ENCODE peak calls at places on chromosomes 4 and X, in five cellular contexts. T is HCT116, G is psoas muscle, X is IMR-90, D is GM13977. L is an unnamed sample.

GRCh38 chr4:20276848-20277247 is 25.1 kb downstream of the SLIT2 start:
- DNase-seq in T (no peak), G (no peak), X (no peak), D (no peak), L (no peak)

GRCh38 chr4:76740866-76741662 is 156.9 kb downstream of the SOWAHB start:
- DNase-seq in T (no peak), G (no peak), X (no peak), D (no peak), L (no peak)

GRCh38 chr4:25978327-25978726 is 64.3 kb downstream of the SMIM20 start:
- DNase-seq in T (no peak), G (no peak), X (no peak), D (no peak), L (no peak)

GRCh38 chrX:41452565-41452964 is 5.4 kb downstream of the NYX start:
- DNase-seq in T (no peak), G (no peak), X (peak; percentile 21), D (no peak), L (no peak)

GRCh38 chr4:39976945-39977488 is 694 bp downstream of the PDS5A start:
- DNase-seq in T (no peak), G (peak; percentile 73), X (no peak), D (peak; percentile 53), L (peak; percentile 47)

GRCh38 chrX:48685416-48685815 is 1.8 kb downstream of the WAS start:
- DNase-seq in T (no peak), G (no peak), X (no peak), D (no peak), L (no peak)

GRCh38 chr4:19239565-19239964 is 1012.1 kb upstream of the SLIT2 start:
- DNase-seq in T (no peak), G (no peak), X (peak; percentile 66), D (no peak), L (no peak)

GRCh38 chrX:38304010-38304409 is 23.3 kb downstream of the RPGR start:
- DNase-seq in T (no peak), G (no peak), X (peak; percentile 7), D (no peak), L (no peak)

GRCh38 chrX:50154429-50154828 is 46.4 kb downstream of the AKAP4 start:
- DNase-seq in T (no peak), G (no peak), X (no peak), D (no peak), L (no peak)

GRCh38 chr4:23068756-23069155 is 376.0 kb downstream of the GBA3 start:
- DNase-seq in T (no peak), G (no peak), X (no peak), D (no peak), L (no peak)

GRCh38 chr4:117134386-117134785 is 49.0 kb upstream of the TRAM1L1 start:
- DNase-seq in T (peak; percentile 67), G (no peak), X (peak; percentile 84), D (peak; percentile 17), L (no peak)

GRCh38 chr4:150056569-150056968 is 21.7 kb upstream of the DCLK2 start:
- DNase-seq in T (no peak), G (no peak), X (peak; percentile 70), D (no peak), L (no peak)

GRCh38 chr4:114250439-114250891 is 271.0 kb upstream of the ARSJ start:
- DNase-seq in T (no peak), G (no peak), X (peak; percentile 78), D (no peak), L (no peak)

GRCh38 chrX:110167952-110168451 is 149.9 kb downstream of the AMMECR1 start:
- DNase-seq in T (no peak), G (peak; percentile 60), X (no peak), D (peak; percentile 40), L (peak; percentile 32)

GRCh38 chr4:80462537-80463207 is 127.1 kb downstream of the CFAP299 start:
- DNase-seq in T (no peak), G (no peak), X (no peak), D (peak; percentile 7), L (no peak)

GRCh38 chrX:16005899-16006298 is 117.5 kb upstream of the GRPR start:
- DNase-seq in T (no peak), G (no peak), X (no peak), D (no peak), L (no peak)

GRCh38 chr4:150002561-150002960 is 75.7 kb upstream of the DCLK2 start:
- DNase-seq in T (no peak), G (no peak), X (peak; percentile 34), D (no peak), L (no peak)

GRCh38 chr4:105509291-105509690 is 35.4 kb upstream of the PPA2 start:
- DNase-seq in T (no peak), G (no peak), X (no peak), D (peak; percentile 48), L (no peak)

GRCh38 chr4:41361831-41362646 is 105.3 kb downstream of the UCHL1 start:
- DNase-seq in T (no peak), G (no peak), X (no peak), D (no peak), L (no peak)

GRCh38 chr4:149238097-149238496 is 577.5 kb downstream of the IQCM start:
- DNase-seq in T (no peak), G (no peak), X (no peak), D (no peak), L (no peak)

GRCh38 chrX:1468250-1468772 is 15.6 kb upstream of the ASMTL start:
- DNase-seq in T (no peak), G (peak; percentile 54), X (no peak), D (peak; percentile 74), L (peak; percentile 73)

GRCh38 chr4:72283357-72283756 is 251.6 kb downstream of the NPFFR2 start:
- DNase-seq in T (no peak), G (no peak), X (no peak), D (no peak), L (no peak)
- TF ChIP-seq CTCF in T (no peak), G (no peak), X (no peak), D (no peak), L (no peak)

DNA sequence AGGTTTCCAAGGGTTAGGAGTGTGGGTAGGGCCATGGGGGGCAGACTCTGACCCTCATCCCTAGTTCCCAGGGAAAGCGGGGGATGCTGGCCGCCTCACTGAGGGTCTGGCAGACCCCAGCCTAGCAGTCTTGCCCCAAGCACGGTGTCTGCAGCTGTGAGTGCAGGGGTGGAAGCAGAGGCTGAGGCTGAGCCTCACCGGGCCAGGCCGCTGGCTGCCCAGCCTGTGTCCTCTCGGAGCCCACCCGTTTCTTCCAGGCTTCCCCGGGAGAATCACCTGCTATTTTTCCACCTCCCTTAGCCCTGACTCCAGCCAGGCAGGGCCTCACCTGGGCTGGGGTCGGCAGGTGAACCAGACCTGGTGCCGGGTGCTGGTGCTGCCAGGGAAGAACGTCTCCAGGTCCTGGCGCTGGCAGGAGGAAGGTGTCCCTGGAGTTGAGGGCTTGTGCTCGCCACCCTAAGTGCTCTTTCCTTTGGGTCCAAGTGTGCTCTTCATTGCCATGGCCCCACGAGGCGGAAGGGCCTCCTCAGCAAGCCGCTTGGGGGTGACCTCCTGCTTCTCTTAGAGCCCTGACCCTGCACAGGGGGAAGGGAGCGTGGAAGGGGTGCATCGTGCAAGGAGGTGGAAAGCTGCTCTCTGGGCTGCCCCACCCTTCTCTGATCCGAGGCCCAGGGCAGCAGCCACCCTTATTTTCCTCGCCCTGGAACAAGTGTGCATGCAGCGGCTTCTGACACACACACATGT is 112.8 kb downstream of the FAM53A start:
- DNase-seq in T (no peak), G (peak; percentile 42), X (no peak), D (no peak), L (no peak)
- TF ChIP-seq CTCF in T (no peak), G (no peak), X (no peak), D (no peak), L (no peak)

DNA sequence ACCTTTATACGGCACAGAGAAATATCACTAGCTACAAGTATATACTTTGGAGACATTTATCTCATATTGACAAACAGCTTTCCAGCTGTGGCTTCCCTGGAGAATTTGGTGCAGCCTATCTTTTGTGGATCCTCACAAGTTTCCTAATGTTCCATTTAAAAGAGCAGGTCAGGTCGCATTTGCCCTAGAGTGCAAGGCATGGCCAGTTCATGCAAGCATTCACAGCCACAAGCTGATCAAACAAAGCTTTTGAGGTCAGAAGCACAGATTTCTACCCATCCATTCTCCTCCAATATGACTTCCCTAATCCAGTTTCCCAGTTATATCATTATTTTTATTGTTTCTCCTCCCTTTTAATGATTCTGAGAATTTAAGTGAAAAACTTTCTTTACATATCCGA is 1008.4 kb upstream of the AGA start:
- DNase-seq in T (no peak), G (no peak), X (no peak), D (no peak), L (no peak)
- TF ChIP-seq CTCF in T (no peak), G (no peak), X (no peak), D (no peak), L (no peak)

DNA sequence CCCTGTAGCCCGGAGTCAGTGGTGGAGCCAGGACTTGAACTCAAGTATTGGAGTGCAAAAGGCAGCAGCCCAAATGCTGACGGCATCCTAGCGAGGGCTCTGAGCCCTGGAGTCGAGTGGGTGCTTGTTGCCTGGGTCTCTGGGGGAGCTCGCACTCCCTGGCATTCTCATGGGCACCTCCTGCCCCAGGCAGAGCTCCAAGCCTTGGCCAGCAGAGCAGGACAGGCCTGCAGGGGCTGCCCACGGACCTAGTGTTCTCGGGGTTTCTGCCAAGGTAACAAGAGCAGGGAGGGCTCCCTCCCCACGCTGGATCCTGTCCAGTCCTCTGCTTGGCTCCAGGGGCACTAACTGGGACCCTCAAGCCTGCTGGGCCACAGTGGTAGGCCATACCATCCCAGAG is 17.6 kb upstream of the WFS1 start:
- DNase-seq in T (no peak), G (peak; percentile 38), X (no peak), D (no peak), L (no peak)
- TF ChIP-seq CTCF in T (no peak), G (no peak), X (no peak), D (no peak), L (no peak)

DNA sequence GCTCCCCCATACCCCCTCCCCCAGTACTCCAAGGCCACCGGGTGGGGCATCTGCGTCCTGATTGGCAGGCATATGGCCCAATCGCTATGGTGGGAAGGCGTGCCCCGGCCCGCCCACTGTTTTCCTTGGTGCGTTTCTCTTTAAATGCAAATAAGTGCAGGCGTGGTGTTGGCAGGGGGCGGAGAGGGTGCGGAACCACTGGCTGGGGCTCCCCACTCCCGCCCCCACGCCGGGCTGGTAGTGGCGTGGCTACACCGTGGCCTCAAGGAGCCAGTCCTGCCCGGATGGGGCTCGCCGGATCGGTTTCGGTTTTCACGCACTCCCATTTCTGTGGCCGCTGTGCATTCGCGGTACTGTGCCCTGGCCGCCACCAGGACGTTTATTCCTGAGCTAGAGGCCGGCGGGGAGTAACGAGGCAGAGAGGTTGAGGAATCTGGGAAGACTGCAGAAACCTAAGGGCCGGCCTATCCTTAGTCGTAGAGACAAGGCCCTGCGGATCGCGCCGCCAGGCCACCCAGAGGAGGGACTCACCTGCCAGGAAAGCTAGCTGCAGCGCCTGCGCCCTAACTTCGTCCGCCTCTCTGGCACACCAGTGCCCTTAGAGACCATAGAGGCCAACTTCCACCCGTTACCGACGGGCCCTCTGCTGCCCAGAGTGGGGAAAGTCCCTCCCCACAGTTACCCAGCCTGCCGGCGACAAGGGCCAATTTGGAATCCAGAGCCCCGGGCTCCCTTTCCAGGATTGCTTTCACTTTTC is 405 bp upstream of the AMER1 start:
- DNase-seq in T (peak; percentile 80), G (peak; percentile 95), X (peak; percentile 87), D (peak; percentile 93), L (peak; percentile 81)
- TF ChIP-seq CTCF in T (no peak), G (peak; percentile 20), X (no peak), D (no peak), L (no peak)

GRCh38 chr4:130288576-130288975 is 1192.6 kb downstream of the C4orf33 start:
- DNase-seq in T (no peak), G (no peak), X (no peak), D (no peak), L (no peak)
- TF ChIP-seq CTCF in T (no peak), G (no peak), X (no peak), D (no peak), L (no peak)

L was measured in natural killer cell.